ENCODE peak calls at places on chromosomes 4 and X, in nine cellular contexts. V, Z, C, A, I, R, Q, M and Y are unnamed samples.

GRCh38 chrX:35696760-35697234 is 101.3 kb upstream of the MAGEB16 start:
- DNase-seq in Z (no peak), Q (no peak), R (no peak), M (no peak), V (no peak), I (peak), A (no peak), C (no peak), Y (no peak)

GRCh38 chr4:171353535-171353934 is 459.7 kb upstream of the GALNTL6 start:
- DNase-seq in I (no peak), A (no peak), R (no peak), M (no peak), V (no peak), Q (no peak), Z (no peak), C (no peak), Y (no peak)

GRCh38 chrX:152904151-152905080 is 6.5 kb downstream of the ZNF185 start:
- DNase-seq in I (peak), Z (no peak), A (peak), V (peak), R (peak), M (peak), Q (peak), C (peak), Y (no peak)

GRCh38 chrX:9899640-9900075 is 67.5 kb upstream of the CLDN34 start:
- DNase-seq in C (no peak), M (peak), R (no peak), V (peak), Q (peak), A (no peak), I (peak), Z (peak), Y (no peak)

GRCh38 chr4:154004450-154004849 is 215.6 kb upstream of the SFRP2 start:
- DNase-seq in M (no peak), I (no peak), Z (no peak), C (no peak), Q (no peak), R (peak), A (no peak), V (peak), Y (no peak)

GRCh38 chrX:18146954-18147353 is 73.7 kb downstream of the BEND2 start:
- DNase-seq in M (no peak), V (peak), C (no peak), R (no peak), I (no peak), Q (peak), A (no peak), Z (no peak), Y (no peak)

GRCh38 chr4:75434105-75434504 is 80.1 kb downstream of the RCHY1 start:
- DNase-seq in Q (no peak), I (no peak), R (no peak), C (no peak), A (no peak), V (no peak), M (no peak), Z (no peak), Y (no peak)

GRCh38 chr4:52836653-52837052 is 25.5 kb upstream of the RASL11B start:
- DNase-seq in C (no peak), A (no peak), V (peak), Z (no peak), Q (no peak), R (no peak), I (peak), M (no peak), Y (no peak)

GRCh38 chr4:8195431-8195830 is 3.7 kb upstream of the SH3TC1 start:
- DNase-seq in M (peak), C (no peak), Z (no peak), V (no peak), I (no peak), Q (no peak), R (no peak), A (no peak), Y (no peak)

GRCh38 chr4:212438-213174 is 88.3 kb downstream of the ZNF718 start:
- DNase-seq in Z (peak), Q (no peak), M (peak), R (peak), C (peak), I (peak), A (peak), V (peak), Y (peak)

GRCh38 chr4:120749445-120750151 is 172.9 kb downstream of the PRDM5 start:
- DNase-seq in R (no peak), C (no peak), I (no peak), Z (no peak), Q (peak), V (no peak), A (peak), M (no peak), Y (no peak)

GRCh38 chrX:45756562-45756961 is 555.9 kb upstream of the DIPK2B start:
- DNase-seq in V (no peak), A (no peak), Z (no peak), Q (peak), I (peak), M (peak), C (no peak), R (no peak), Y (no peak)

GRCh38 chr4:73753215-73753614 is 12.8 kb downstream of the CXCL8 start:
- DNase-seq in V (no peak), Z (no peak), Q (no peak), A (no peak), C (no peak), I (no peak), M (no peak), R (no peak), Y (no peak)

GRCh38 chr4:76195326-76195725 is 18.3 kb downstream of the SCARB2 start:
- DNase-seq in I (no peak), A (no peak), R (no peak), Z (no peak), C (no peak), Q (no peak), M (no peak), V (no peak), Y (no peak)

GRCh38 chrX:68936608-68937007 is 107.8 kb downstream of the EFNB1 start:
- DNase-seq in R (no peak), Z (no peak), C (peak), V (peak), A (no peak), M (no peak), I (peak), Q (no peak), Y (no peak)

GRCh38 chr4:153758688-153759406 is 977 bp downstream of the RNF175 start:
- DNase-seq in R (no peak), Z (no peak), C (no peak), A (no peak), Q (no peak), M (no peak), V (peak), I (no peak), Y (no peak)

GRCh38 chr4:127993150-127993549 is 27.9 kb downstream of the ABHD18 start:
- DNase-seq in I (no peak), Z (no peak), Q (no peak), V (no peak), R (no peak), C (no peak), M (peak), A (no peak), Y (no peak)

GRCh38 chr4:10783351-10783750 is 98.8 kb upstream of the CLNK start:
- DNase-seq in I (peak), A (no peak), M (no peak), R (no peak), V (peak), C (no peak), Z (no peak), Q (no peak), Y (no peak)

GRCh38 chrX:150903110-150903508 is 4.6 kb upstream of the CD99L2 start:
- DNase-seq in V (no peak), Q (no peak), I (no peak), R (no peak), A (no peak), M (no peak), Z (no peak), C (no peak), Y (no peak)

GRCh38 chr4:185359767-185360446 is 35.8 kb downstream of the LRP2BP start:
- DNase-seq in Q (no peak), M (peak), C (no peak), A (no peak), R (no peak), Z (no peak), V (peak), I (peak), Y (no peak)

GRCh38 chr4:185357733-185358440 is 37.8 kb downstream of the LRP2BP start:
- DNase-seq in Q (no peak), Z (no peak), I (no peak), V (no peak), M (peak), R (no peak), C (no peak), A (no peak), Y (no peak)

GRCh38 chr4:185361872-185362271 is 33.9 kb downstream of the LRP2BP start:
- DNase-seq in M (no peak), Z (no peak), R (no peak), V (no peak), C (no peak), I (no peak), Q (no peak), A (no peak), Y (no peak)

GRCh38 chr4:185357220-185357619 is 38.5 kb downstream of the LRP2BP start:
- DNase-seq in I (peak), Z (no peak), V (peak), A (no peak), R (no peak), M (peak), C (no peak), Q (no peak), Y (no peak)

GRCh38 chr4:185358514-185359433 is 37.0 kb downstream of the LRP2BP start:
- DNase-seq in C (no peak), I (peak), A (no peak), M (peak), Z (no peak), V (peak), Q (no peak), R (no peak), Y (no peak)
- H3K27ac ChIP-seq in C (peak), I (peak), A (no peak), M (peak), Z (no peak), V (peak), Q (no peak), R (peak), Y (no peak)

GRCh38 chrX:47026198-47026597 is 52.0 kb upstream of the RGN start:
- DNase-seq in V (no peak), Q (no peak), I (no peak), Z (no peak), A (no peak), C (no peak), M (no peak), R (no peak), Y (no peak)
- H3K27ac ChIP-seq in V (no peak), Q (no peak), I (no peak), Z (no peak), A (no peak), C (no peak), M (no peak), R (no peak), Y (no peak)

GRCh38 chr4:158572608-158573007 is 50.9 kb downstream of the RXFP1 start:
- DNase-seq in V (no peak), Q (no peak), C (no peak), I (no peak), M (no peak), Z (no peak), R (no peak), A (no peak), Y (no peak)

GRCh38 chr4:158571736-158572135 is 50.1 kb downstream of the RXFP1 start:
- DNase-seq in Q (no peak), R (no peak), V (no peak), I (no peak), Z (no peak), A (no peak), C (no peak), M (no peak), Y (no peak)

GRCh38 chr4:158566860-158567259 is 45.2 kb downstream of the RXFP1 start:
- DNase-seq in A (no peak), R (no peak), M (no peak), C (no peak), Z (no peak), V (no peak), Q (no peak), I (no peak), Y (no peak)
- H3K27ac ChIP-seq in A (no peak), R (no peak), M (no peak), C (no peak), Z (no peak), V (no peak), Q (no peak), I (no peak), Y (no peak)

DNA sequence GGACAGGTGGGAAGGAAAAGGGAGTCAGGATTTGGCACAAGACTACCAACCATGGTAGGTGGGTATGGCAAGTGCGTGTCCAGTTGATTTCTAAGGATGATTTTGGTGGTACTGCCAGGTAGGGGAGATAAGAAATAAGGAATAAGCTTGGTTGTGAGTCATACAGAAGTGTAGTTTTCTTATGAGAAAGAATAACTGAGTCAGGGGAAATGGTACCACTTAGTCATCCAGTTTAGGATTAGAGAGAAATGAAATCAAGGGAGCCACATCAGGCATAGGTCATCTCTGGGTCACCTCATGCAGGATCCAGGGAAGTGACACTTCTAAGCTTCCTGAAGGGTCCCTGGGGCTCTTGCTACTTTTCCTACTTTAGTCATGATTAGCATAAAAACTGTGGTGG is 107.1 kb upstream of the C1GALT1C1 start:
- DNase-seq in Q (no peak), A (no peak), I (no peak), C (no peak), M (peak), V (peak), R (no peak), Z (no peak), Y (no peak)
- H3K27ac ChIP-seq in Q (no peak), A (no peak), I (no peak), C (no peak), M (peak), V (peak), R (no peak), Z (no peak), Y (no peak)